ENCODE peak calls at places on chromosomes 7 and 10, in nine cellular contexts. One of them, this sample, is unnamed.

GRCh38 chr10:50279489-50279888 is 28.2 kb upstream of the ASAH2 start:
- DNase-seq in heart left ventricle: no peak
- DNase-seq in GM12865: no peak
- DNase-seq in brain microvascular endothelial cell: no peak
- DNase-seq in MCF 10A: peak; percentile 54
- DNase-seq in GM20000: no peak
- DNase-seq in osteoblast: no peak
- DNase-seq in OCI-LY7: no peak
- DNase-seq in cardiac fibroblast: no peak
- DNase-seq in this sample: no peak

GRCh38 chr7:147311332-147311731 is 1194.7 kb downstream of the CNTNAP2 start:
- DNase-seq in osteoblast: peak; percentile 73
- DNase-seq in OCI-LY7: no peak
- DNase-seq in brain microvascular endothelial cell: no peak
- DNase-seq in cardiac fibroblast: no peak
- DNase-seq in GM20000: no peak
- DNase-seq in MCF 10A: no peak
- DNase-seq in heart left ventricle: no peak
- DNase-seq in GM12865: no peak
- DNase-seq in this sample: no peak

GRCh38 chr7:2511769-2512168 is 7.8 kb upstream of the LFNG start:
- DNase-seq in brain microvascular endothelial cell: no peak
- DNase-seq in OCI-LY7: no peak
- DNase-seq in GM12865: no peak
- DNase-seq in osteoblast: no peak
- DNase-seq in MCF 10A: no peak
- DNase-seq in GM20000: no peak
- DNase-seq in cardiac fibroblast: no peak
- DNase-seq in heart left ventricle: no peak
- DNase-seq in this sample: no peak

GRCh38 chr7:116679495-116679894 is 7.5 kb downstream of the MET start:
- DNase-seq in osteoblast: no peak
- DNase-seq in MCF 10A: peak; percentile 85
- DNase-seq in GM20000: peak; percentile 42
- DNase-seq in cardiac fibroblast: peak; percentile 58
- DNase-seq in heart left ventricle: no peak
- DNase-seq in OCI-LY7: no peak
- DNase-seq in GM12865: peak; percentile 32
- DNase-seq in brain microvascular endothelial cell: no peak
- DNase-seq in this sample: no peak

GRCh38 chr10:79608505-79609375 is 2.0 kb upstream of the SFTPA1 start:
- DNase-seq in GM12865: peak; percentile 52
- DNase-seq in cardiac fibroblast: peak; percentile 24
- DNase-seq in OCI-LY7: peak; percentile 79
- DNase-seq in osteoblast: no peak
- DNase-seq in heart left ventricle: no peak
- DNase-seq in brain microvascular endothelial cell: no peak
- DNase-seq in MCF 10A: peak; percentile 41
- DNase-seq in GM20000: peak; percentile 35
- DNase-seq in this sample: no peak

GRCh38 chr10:91198781-91199180 is 21.7 kb upstream of the PCGF5 start:
- DNase-seq in osteoblast: no peak
- DNase-seq in brain microvascular endothelial cell: peak; percentile 68
- DNase-seq in heart left ventricle: no peak
- DNase-seq in GM12865: peak; percentile 77
- DNase-seq in GM20000: peak; percentile 64
- DNase-seq in MCF 10A: peak; percentile 83
- DNase-seq in cardiac fibroblast: peak; percentile 91
- DNase-seq in OCI-LY7: peak; percentile 49
- DNase-seq in this sample: peak; percentile 66

GRCh38 chr7:101754432-101755159 is 62.8 kb upstream of the CUX1 start:
- DNase-seq in OCI-LY7: no peak
- DNase-seq in brain microvascular endothelial cell: peak; percentile 41
- DNase-seq in osteoblast: peak; percentile 92
- DNase-seq in GM20000: peak; percentile 39
- DNase-seq in MCF 10A: peak; percentile 59
- DNase-seq in GM12865: peak; percentile 32
- DNase-seq in heart left ventricle: no peak
- DNase-seq in cardiac fibroblast: peak; percentile 59
- DNase-seq in this sample: no peak

GRCh38 chr10:117217196-117217761 is 20.0 kb downstream of the KCNK18 start:
- DNase-seq in OCI-LY7: no peak
- DNase-seq in GM12865: peak; percentile 34
- DNase-seq in cardiac fibroblast: no peak
- DNase-seq in GM20000: peak; percentile 59
- DNase-seq in brain microvascular endothelial cell: no peak
- DNase-seq in MCF 10A: peak; percentile 23
- DNase-seq in osteoblast: no peak
- DNase-seq in heart left ventricle: no peak
- DNase-seq in this sample: no peak

GRCh38 chr7:112665709-112666108 is 124.5 kb downstream of the TMEM168 start:
- DNase-seq in cardiac fibroblast: peak; percentile 43
- DNase-seq in MCF 10A: peak; percentile 18
- DNase-seq in brain microvascular endothelial cell: no peak
- DNase-seq in heart left ventricle: no peak
- DNase-seq in GM20000: no peak
- DNase-seq in OCI-LY7: no peak
- DNase-seq in GM12865: no peak
- DNase-seq in osteoblast: no peak
- DNase-seq in this sample: no peak

GRCh38 chr7:96313940-96314339 is 8.0 kb downstream of the SLC25A13 start:
- DNase-seq in brain microvascular endothelial cell: no peak
- DNase-seq in heart left ventricle: no peak
- DNase-seq in osteoblast: no peak
- DNase-seq in cardiac fibroblast: no peak
- DNase-seq in GM12865: no peak
- DNase-seq in OCI-LY7: no peak
- DNase-seq in GM20000: no peak
- DNase-seq in MCF 10A: no peak
- DNase-seq in this sample: no peak

GRCh38 chr7:140928491-140929309 is 4.0 kb upstream of the BRAF start:
- DNase-seq in GM12865: no peak
- DNase-seq in MCF 10A: no peak
- DNase-seq in brain microvascular endothelial cell: no peak
- DNase-seq in cardiac fibroblast: no peak
- DNase-seq in heart left ventricle: no peak
- DNase-seq in OCI-LY7: no peak
- DNase-seq in GM20000: no peak
- DNase-seq in osteoblast: no peak
- DNase-seq in this sample: no peak

GRCh38 chr7:28029036-28029435 is 151.6 kb downstream of the JAZF1 start:
- DNase-seq in osteoblast: no peak
- DNase-seq in brain microvascular endothelial cell: no peak
- DNase-seq in cardiac fibroblast: peak; percentile 65
- DNase-seq in OCI-LY7: no peak
- DNase-seq in GM12865: no peak
- DNase-seq in heart left ventricle: no peak
- DNase-seq in GM20000: no peak
- DNase-seq in MCF 10A: no peak
- DNase-seq in this sample: peak; percentile 43

GRCh38 chr10:69801094-69801433 is 642 bp upstream of the COL13A1 start:
- DNase-seq in OCI-LY7: peak; percentile 13
- DNase-seq in MCF 10A: peak; percentile 73
- DNase-seq in brain microvascular endothelial cell: peak; percentile 58
- DNase-seq in heart left ventricle: no peak
- DNase-seq in osteoblast: peak; percentile 96
- DNase-seq in cardiac fibroblast: peak; percentile 60
- DNase-seq in GM12865: peak; percentile 40
- DNase-seq in GM20000: peak; percentile 75
- DNase-seq in this sample: no peak

GRCh38 chr7:12674861-12675260 is 12.6 kb upstream of the ARL4A start:
- DNase-seq in MCF 10A: peak; percentile 71
- DNase-seq in GM20000: peak; percentile 22
- DNase-seq in osteoblast: peak; percentile 47
- DNase-seq in GM12865: peak; percentile 77
- DNase-seq in brain microvascular endothelial cell: peak; percentile 41
- DNase-seq in heart left ventricle: no peak
- DNase-seq in cardiac fibroblast: peak; percentile 71
- DNase-seq in OCI-LY7: peak; percentile 38
- DNase-seq in this sample: no peak

GRCh38 chr7:150631084-150631824 is 931 bp downstream of the GIMAP6 start:
- DNase-seq in osteoblast: peak; percentile 17
- DNase-seq in OCI-LY7: no peak
- DNase-seq in brain microvascular endothelial cell: no peak
- DNase-seq in cardiac fibroblast: no peak
- DNase-seq in heart left ventricle: peak; percentile 74
- DNase-seq in GM20000: no peak
- DNase-seq in GM12865: peak; percentile 79
- DNase-seq in MCF 10A: no peak
- DNase-seq in this sample: no peak

GRCh38 chr7:143323650-143324049 is 7.7 kb downstream of the CLCN1 start:
- DNase-seq in cardiac fibroblast: no peak
- DNase-seq in osteoblast: no peak
- DNase-seq in brain microvascular endothelial cell: no peak
- DNase-seq in GM20000: no peak
- DNase-seq in heart left ventricle: no peak
- DNase-seq in MCF 10A: no peak
- DNase-seq in GM12865: no peak
- DNase-seq in OCI-LY7: no peak
- DNase-seq in this sample: no peak
- TF ChIP-seq CTCF in cardiac fibroblast: no peak
- TF ChIP-seq CTCF in osteoblast: no peak
- TF ChIP-seq CTCF in brain microvascular endothelial cell: peak; percentile 38
- TF ChIP-seq CTCF in GM20000: no peak
- TF ChIP-seq CTCF in heart left ventricle: no peak
- TF ChIP-seq CTCF in MCF 10A: no peak
- TF ChIP-seq CTCF in GM12865: no peak
- TF ChIP-seq CTCF in OCI-LY7: no peak
- TF ChIP-seq CTCF in this sample: no peak

DNA sequence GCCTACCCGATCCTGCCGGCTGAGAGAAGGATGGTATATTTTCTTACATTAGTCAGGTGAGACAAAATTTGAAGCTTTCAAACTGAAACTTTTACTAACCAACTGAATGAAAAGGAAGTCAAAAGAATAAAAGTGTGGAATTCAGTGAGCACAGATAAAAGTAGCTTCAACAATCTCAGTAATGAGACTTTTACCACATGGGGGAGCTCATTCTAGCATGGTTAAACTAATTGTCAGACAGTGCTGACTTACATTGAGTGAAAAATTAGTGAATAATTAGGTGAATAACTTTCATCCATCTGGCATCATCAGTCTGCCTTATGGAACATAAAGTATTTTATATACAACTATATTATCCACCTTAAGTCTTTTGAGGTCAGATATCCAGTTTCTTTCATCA is 8.4 kb downstream of the FAM237B start:
- DNase-seq in heart left ventricle: no peak
- DNase-seq in GM12865: peak; percentile 18
- DNase-seq in cardiac fibroblast: peak; percentile 36
- DNase-seq in osteoblast: no peak
- DNase-seq in MCF 10A: peak; percentile 17
- DNase-seq in brain microvascular endothelial cell: no peak
- DNase-seq in OCI-LY7: peak; percentile 14
- DNase-seq in GM20000: no peak
- DNase-seq in this sample: no peak
- TF ChIP-seq CTCF in heart left ventricle: peak; percentile 20
- TF ChIP-seq CTCF in GM12865: peak; percentile 15
- TF ChIP-seq CTCF in cardiac fibroblast: peak; percentile 20
- TF ChIP-seq CTCF in osteoblast: peak; percentile 38
- TF ChIP-seq CTCF in MCF 10A: peak; percentile 28
- TF ChIP-seq CTCF in brain microvascular endothelial cell: peak; percentile 41
- TF ChIP-seq CTCF in OCI-LY7: peak; percentile 69
- TF ChIP-seq CTCF in GM20000: no peak
- TF ChIP-seq CTCF in this sample: peak; percentile 28

GRCh38 chr7:155000795-155001194 is 2.1 kb downstream of the PAXIP1 start:
- DNase-seq in GM20000: no peak
- DNase-seq in cardiac fibroblast: no peak
- DNase-seq in OCI-LY7: peak; percentile 34
- DNase-seq in brain microvascular endothelial cell: no peak
- DNase-seq in MCF 10A: peak; percentile 20
- DNase-seq in heart left ventricle: no peak
- DNase-seq in GM12865: peak; percentile 14
- DNase-seq in osteoblast: no peak
- DNase-seq in this sample: no peak
- TF ChIP-seq CTCF in GM20000: no peak
- TF ChIP-seq CTCF in cardiac fibroblast: no peak
- TF ChIP-seq CTCF in OCI-LY7: peak; percentile 76
- TF ChIP-seq CTCF in brain microvascular endothelial cell: no peak
- TF ChIP-seq CTCF in MCF 10A: peak; percentile 13
- TF ChIP-seq CTCF in heart left ventricle: no peak
- TF ChIP-seq CTCF in GM12865: peak; percentile 14
- TF ChIP-seq CTCF in osteoblast: no peak
- TF ChIP-seq CTCF in this sample: no peak

GRCh38 chr10:131406676-131407392 is 95.3 kb upstream of the TCERG1L start:
- DNase-seq in cardiac fibroblast: no peak
- DNase-seq in heart left ventricle: no peak
- DNase-seq in MCF 10A: no peak
- DNase-seq in GM20000: no peak
- DNase-seq in OCI-LY7: no peak
- DNase-seq in brain microvascular endothelial cell: no peak
- DNase-seq in osteoblast: peak; percentile 19
- DNase-seq in GM12865: no peak
- DNase-seq in this sample: no peak
- TF ChIP-seq CTCF in cardiac fibroblast: no peak
- TF ChIP-seq CTCF in heart left ventricle: no peak
- TF ChIP-seq CTCF in MCF 10A: no peak
- TF ChIP-seq CTCF in GM20000: no peak
- TF ChIP-seq CTCF in OCI-LY7: no peak
- TF ChIP-seq CTCF in brain microvascular endothelial cell: no peak
- TF ChIP-seq CTCF in osteoblast: no peak
- TF ChIP-seq CTCF in GM12865: no peak
- TF ChIP-seq CTCF in this sample: no peak

GRCh38 chr10:120783098-120783497 is 68.1 kb upstream of the WDR11 start:
- DNase-seq in GM20000: no peak
- DNase-seq in cardiac fibroblast: no peak
- DNase-seq in MCF 10A: no peak
- DNase-seq in GM12865: no peak
- DNase-seq in OCI-LY7: no peak
- DNase-seq in brain microvascular endothelial cell: no peak
- DNase-seq in osteoblast: no peak
- DNase-seq in heart left ventricle: no peak
- DNase-seq in this sample: no peak
- TF ChIP-seq CTCF in GM20000: no peak
- TF ChIP-seq CTCF in cardiac fibroblast: no peak
- TF ChIP-seq CTCF in MCF 10A: no peak
- TF ChIP-seq CTCF in GM12865: no peak
- TF ChIP-seq CTCF in OCI-LY7: no peak
- TF ChIP-seq CTCF in brain microvascular endothelial cell: no peak
- TF ChIP-seq CTCF in osteoblast: no peak
- TF ChIP-seq CTCF in heart left ventricle: no peak
- TF ChIP-seq CTCF in this sample: no peak

GRCh38 chr10:99973190-99973589 is 36.6 kb downstream of the DNMBP start:
- DNase-seq in GM20000: no peak
- DNase-seq in cardiac fibroblast: no peak
- DNase-seq in heart left ventricle: no peak
- DNase-seq in brain microvascular endothelial cell: no peak
- DNase-seq in osteoblast: no peak
- DNase-seq in MCF 10A: no peak
- DNase-seq in GM12865: no peak
- DNase-seq in OCI-LY7: no peak
- DNase-seq in this sample: no peak
- TF ChIP-seq CTCF in GM20000: no peak
- TF ChIP-seq CTCF in cardiac fibroblast: peak; percentile 43
- TF ChIP-seq CTCF in heart left ventricle: peak; percentile 14
- TF ChIP-seq CTCF in brain microvascular endothelial cell: peak; percentile 26
- TF ChIP-seq CTCF in osteoblast: peak; percentile 48
- TF ChIP-seq CTCF in MCF 10A: peak; percentile 36
- TF ChIP-seq CTCF in GM12865: peak; percentile 25
- TF ChIP-seq CTCF in OCI-LY7: peak; percentile 84
- TF ChIP-seq CTCF in this sample: peak; percentile 27